ENCODE peak calls at places on chromosomes 11 and 22, in six cellular contexts. X, U, N, B, H and Y are unnamed samples.

GRCh38 chr11:26649884-26650283 is 72.0 kb downstream of the SLC5A12 start:
- DNase-seq in X (peak; percentile 23), B (peak; percentile 74), N (no peak), H (peak; percentile 41), U (peak; percentile 82), Y (peak; percentile 89)

GRCh38 chr11:2137202-2138071 is 1.8 kb downstream of the IGF2 start:
- DNase-seq in U (peak; percentile 78), B (peak; percentile 69), H (peak; percentile 95), N (peak; percentile 88), X (no peak), Y (no peak)

GRCh38 chr11:116173946-116174911 is 598.6 kb downstream of the BUD13 start:
- DNase-seq in B (no peak), N (no peak), H (no peak), U (no peak), X (no peak), Y (no peak)

GRCh38 chr11:2697871-2698270 is 1.9 kb downstream of the KCNQ1OT1 start:
- DNase-seq in X (no peak), H (no peak), N (no peak), U (no peak), B (no peak), Y (peak; percentile 33)

GRCh38 chr11:119396835-119397234 is 15.3 kb upstream of the USP2 start:
- DNase-seq in H (no peak), X (no peak), N (no peak), B (no peak), U (no peak), Y (no peak)

GRCh38 chr11:63855975-63856374 is 17.1 kb downstream of the MARK2 start:
- DNase-seq in B (no peak), U (no peak), H (no peak), X (no peak), N (peak; percentile 1), Y (no peak)

GRCh38 chr22:19897726-19898515 is 43.2 kb upstream of the GNB1L start:
- DNase-seq in B (no peak), U (no peak), N (no peak), X (no peak), H (no peak), Y (no peak)

GRCh38 chr11:36431429-36432092 is 78.5 kb downstream of the TRAF6 start:
- DNase-seq in U (peak; percentile 98), B (peak; percentile 82), X (peak; percentile 71), H (no peak), N (peak; percentile 88), Y (peak; percentile 72)

GRCh38 chr22:35523167-35523928 is 17.3 kb upstream of the RASD2 start:
- DNase-seq in B (no peak), H (no peak), X (no peak), N (peak; percentile 64), U (no peak), Y (peak; percentile 22)

GRCh38 chr11:125874556-125875124 is 12.8 kb upstream of the HYLS1 start:
- DNase-seq in N (no peak), B (peak; percentile 78), X (peak; percentile 25), U (peak; percentile 88), H (peak; percentile 77), Y (peak; percentile 87)

GRCh38 chr22:17807571-17808410 is 33.5 kb upstream of the BID start:
- DNase-seq in B (no peak), U (peak; percentile 43), X (no peak), H (no peak), N (no peak), Y (no peak)

GRCh38 chr11:88538088-88538487 is 200.6 kb upstream of the CTSC start:
- DNase-seq in X (peak; percentile 64), B (peak; percentile 2), N (no peak), U (peak; percentile 34), H (no peak), Y (peak; percentile 53)

GRCh38 chr11:20407344-20407743 is 19.8 kb downstream of the PRMT3 start:
- DNase-seq in X (no peak), B (no peak), N (no peak), H (no peak), U (no peak), Y (no peak)